ENCODE peak calls at places on chromosomes 13 and 19, in six cellular contexts. A is NCI-H345; G is globus pallidus; E is mucosa of descending colon; L is activated gamma-delta T cell treated with anti-CD3 and anti-CD28 coated beads, Interleukin-2, amount 50 U/mL, for 16 hours; Y is stimulated activated CD4-positive, alpha-beta T cell treated with anti-CD3 and anti-CD28 coated beads, Interleukin-1b, Interleukin-23, amount 100 ng/mL, for 24 hours. Q is an unnamed sample.
A peak's percentile ranks its signal among the peaks of the same experiment; 100 is the strongest.

GRCh38 chr13:111339366-111340143 is 19.1 kb downstream of the TEX29 start:
- DNase-seq in A (no peak), G (no peak), E (no peak), L (no peak), Y (no peak), Q (no peak)

GRCh38 chr13:111639994-111640393 is 319.6 kb downstream of the TEX29 start:
- DNase-seq in A (no peak), G (peak; percentile 43), E (no peak), L (no peak), Y (no peak), Q (peak; percentile 21)

GRCh38 chr13:42007844-42008243 is 40.6 kb upstream of the DGKH start:
- DNase-seq in A (no peak), G (no peak), E (no peak), L (no peak), Y (no peak), Q (no peak)

GRCh38 chr13:109680930-109681329 is 105.5 kb downstream of the IRS2 start:
- DNase-seq in A (no peak), G (no peak), E (no peak), L (no peak), Y (no peak), Q (no peak)

GRCh38 chr13:87851395-87851794 is 180.2 kb downstream of the SLITRK5 start:
- DNase-seq in A (no peak), G (no peak), E (no peak), L (no peak), Y (no peak), Q (no peak)

GRCh38 chr13:20997301-20998061 is 63.9 kb downstream of the LATS2 start:
- DNase-seq in A (no peak), G (no peak), E (no peak), L (no peak), Y (no peak), Q (peak; percentile 55)

GRCh38 chr13:43769552-43769951 is 17.2 kb downstream of the ENOX1 start:
- DNase-seq in A (no peak), G (no peak), E (no peak), L (no peak), Y (no peak), Q (no peak)

GRCh38 chr13:76723551-76724232 is 162.5 kb downstream of the KCTD12 start:
- DNase-seq in A (no peak), G (peak; percentile 27), E (no peak), L (no peak), Y (no peak), Q (peak; percentile 19)

GRCh38 chr19:50449236-50449899 is 16.7 kb downstream of the MYBPC2 start:
- DNase-seq in A (no peak), G (no peak), E (no peak), L (no peak), Y (no peak), Q (no peak)

GRCh38 chr13:88042489-88042888 is 371.3 kb downstream of the SLITRK5 start:
- DNase-seq in A (no peak), G (no peak), E (no peak), L (no peak), Y (no peak), Q (no peak)

GRCh38 chr19:20558011-20558410 is 7.6 kb downstream of the ZNF737 start:
- DNase-seq in A (no peak), G (peak; percentile 38), E (no peak), L (no peak), Y (no peak), Q (no peak)

GRCh38 chr13:40231311-40231710 is 435.1 kb downstream of the FOXO1 start:
- DNase-seq in A (no peak), G (no peak), E (no peak), L (no peak), Y (no peak), Q (no peak)

GRCh38 chr19:38034153-38034835 is 127.3 kb downstream of the SIPA1L3 start:
- DNase-seq in A (no peak), G (no peak), E (no peak), L (no peak), Y (no peak), Q (no peak)

GRCh38 chr19:46181386-46181774 is 33.3 kb downstream of the IGFL2 start:
- DNase-seq in A (no peak), G (no peak), E (no peak), L (no peak), Y (no peak), Q (no peak)

GRCh38 chr19:32387701-32388392 is 17.7 kb upstream of the DPY19L3 start:
- DNase-seq in A (no peak), G (no peak), E (peak; percentile 53), L (no peak), Y (no peak), Q (no peak)

GRCh38 chr19:5680083-5680436 is 256 bp downstream of the MICOS13 start:
- DNase-seq in A (no peak), G (no peak), E (peak; percentile 84), L (no peak), Y (no peak), Q (no peak)

GRCh38 chr19:37931941-37932655 is 25.1 kb downstream of the SIPA1L3 start:
- DNase-seq in A (peak; percentile 94), G (peak; percentile 16), E (peak; percentile 93), L (no peak), Y (no peak), Q (peak; percentile 18)

GRCh38 chr13:80727321-80727975 is 386.5 kb upstream of the SPRY2 start:
- DNase-seq in A (no peak), G (no peak), E (no peak), L (no peak), Y (no peak), Q (no peak)

GRCh38 chr13:97018029-97018819 is 23.9 kb upstream of the OXGR1 start:
- DNase-seq in A (peak; percentile 49), G (peak; percentile 62), E (no peak), L (no peak), Y (peak; percentile 4), Q (peak; percentile 73)

GRCh38 chr19:16394111-16394510 is 69.5 kb downstream of the KLF2 start:
- DNase-seq in A (no peak), G (no peak), E (peak; percentile 12), L (no peak), Y (no peak), Q (no peak)

GRCh38 chr19:11096210-11096841 is 7.1 kb downstream of the LDLR start:
- DNase-seq in A (no peak), G (no peak), E (no peak), L (no peak), Y (no peak), Q (no peak)

GRCh38 chr13:113510871-113511270 is 20.4 kb upstream of the DCUN1D2 start:
- DNase-seq in A (no peak), G (no peak), E (no peak), L (no peak), Y (no peak), Q (no peak)

GRCh38 chr13:100063906-100064305 is 25.0 kb upstream of the PCCA start:
- DNase-seq in A (no peak), G (no peak), E (no peak), L (no peak), Y (no peak), Q (no peak)

GRCh38 chr13:95614641-95615245 is 29.8 kb downstream of the DZIP1 start:
- DNase-seq in A (no peak), G (no peak), E (no peak), L (no peak), Y (no peak), Q (no peak)

GRCh38 chr13:75226755-75227435 is 255.1 kb downstream of the TBC1D4 start:
- DNase-seq in A (no peak), G (no peak), E (no peak), L (no peak), Y (no peak), Q (no peak)

GRCh38 chr13:37175996-37176395 is 70.5 kb upstream of the CSNK1A1L start:
- DNase-seq in A (no peak), G (no peak), E (no peak), L (no peak), Y (no peak), Q (no peak)

GRCh38 chr19:42054205-42054604 is 15.8 kb downstream of the GRIK5 start:
- DNase-seq in A (no peak), G (no peak), E (no peak), L (no peak), Y (no peak), Q (no peak)

GRCh38 chr13:91207261-91207660 is 140.2 kb upstream of the MIR17HG start:
- DNase-seq in A (no peak), G (no peak), E (no peak), L (no peak), Y (no peak), Q (no peak)

GRCh38 chr13:48831248-48831647 is 144.5 kb upstream of the FNDC3A start:
- DNase-seq in A (no peak), G (no peak), E (no peak), L (no peak), Y (no peak), Q (no peak)

GRCh38 chr13:83211301-83211700 is 671.0 kb downstream of the SLITRK1 start:
- DNase-seq in A (no peak), G (no peak), E (no peak), L (no peak), Y (no peak), Q (no peak)

GRCh38 chr19:15790096-15790495 is 2.6 kb downstream of the OR10H5 start:
- DNase-seq in A (no peak), G (no peak), E (no peak), L (no peak), Y (no peak), Q (no peak)

GRCh38 chr19:14439014-14439413 is 5.9 kb downstream of the PKN1 start:
- DNase-seq in A (no peak), G (no peak), E (no peak), L (no peak), Y (no peak), Q (no peak)

GRCh38 chr19:35921012-35921411 is 12.9 kb upstream of the TYROBP start:
- DNase-seq in A (no peak), G (no peak), E (no peak), L (no peak), Y (no peak), Q (no peak)

GRCh38 chr13:74093691-74094090 is 40.5 kb downstream of the KLF12 start:
- DNase-seq in A (no peak), G (no peak), E (no peak), L (no peak), Y (no peak), Q (no peak)

GRCh38 chr19:15717781-15718180 is 10.0 kb upstream of the OR10H2 start:
- DNase-seq in A (no peak), G (no peak), E (no peak), L (no peak), Y (no peak), Q (no peak)

GRCh38 chr19:35566738-35567137 is 3.3 kb upstream of the ATP4A start:
- DNase-seq in A (no peak), G (no peak), E (no peak), L (no peak), Y (no peak), Q (no peak)

GRCh38 chr13:28494861-28495585 is at the start of gene FLT1:
- DNase-seq in A (peak; percentile 14), G (no peak), E (peak; percentile 48), L (no peak), Y (no peak), Q (peak; percentile 15)

GRCh38 chr13:73168993-73169401 is 110.2 kb downstream of the KLF5 start:
- DNase-seq in A (no peak), G (no peak), E (no peak), L (no peak), Y (no peak), Q (no peak)